ENCODE peak calls at places on chromosomes 5 and 9, in four cellular contexts. Q, C, A and U are unnamed samples.

GRCh38 chr9:80059979-80060378 is 488.2 kb downstream of the TLE4 start:
- DNase-seq in A (no peak), Q (no peak), C (no peak), U (no peak)

GRCh38 chr9:71326360-71326759 is 204.9 kb upstream of the TRPM3 start:
- DNase-seq in C (no peak), A (no peak), Q (no peak), U (no peak)

GRCh38 chr5:137146402-137146889 is 352.7 kb downstream of the SPOCK1 start:
- DNase-seq in C (no peak), A (no peak), Q (peak; percentile 8), U (peak; percentile 80)

GRCh38 chr9:61671276-61671973 is 481.6 kb downstream of the SPATA31A7 start:
- DNase-seq in Q (no peak), C (no peak), A (no peak), U (no peak)

GRCh38 chr5:177610131-177610769 is 10.3 kb downstream of the B4GALT7 start:
- DNase-seq in A (no peak), Q (no peak), C (no peak), U (no peak)

GRCh38 chr9:69949396-69949795 is 94.3 kb upstream of the MAMDC2 start:
- DNase-seq in C (no peak), A (no peak), Q (no peak), U (no peak)

GRCh38 chr9:97722331-97722730 is 25.2 kb upstream of the XPA start:
- DNase-seq in A (no peak), Q (no peak), C (no peak), U (no peak)

GRCh38 chr5:67548520-67549262 is 352.1 kb upstream of the CD180 start:
- DNase-seq in Q (no peak), A (no peak), C (peak; percentile 1), U (no peak)

GRCh38 chr9:34579097-34579818 is 10.3 kb downstream of the CNTFR start:
- DNase-seq in A (no peak), Q (no peak), C (no peak), U (no peak)

GRCh38 chr5:2910401-2911175 is 159.1 kb upstream of the IRX2 start:
- DNase-seq in A (no peak), C (no peak), Q (no peak), U (no peak)

GRCh38 chr5:157236423-157236822 is 29.5 kb upstream of the CYFIP2 start:
- DNase-seq in A (no peak), C (no peak), Q (no peak), U (no peak)

DNA sequence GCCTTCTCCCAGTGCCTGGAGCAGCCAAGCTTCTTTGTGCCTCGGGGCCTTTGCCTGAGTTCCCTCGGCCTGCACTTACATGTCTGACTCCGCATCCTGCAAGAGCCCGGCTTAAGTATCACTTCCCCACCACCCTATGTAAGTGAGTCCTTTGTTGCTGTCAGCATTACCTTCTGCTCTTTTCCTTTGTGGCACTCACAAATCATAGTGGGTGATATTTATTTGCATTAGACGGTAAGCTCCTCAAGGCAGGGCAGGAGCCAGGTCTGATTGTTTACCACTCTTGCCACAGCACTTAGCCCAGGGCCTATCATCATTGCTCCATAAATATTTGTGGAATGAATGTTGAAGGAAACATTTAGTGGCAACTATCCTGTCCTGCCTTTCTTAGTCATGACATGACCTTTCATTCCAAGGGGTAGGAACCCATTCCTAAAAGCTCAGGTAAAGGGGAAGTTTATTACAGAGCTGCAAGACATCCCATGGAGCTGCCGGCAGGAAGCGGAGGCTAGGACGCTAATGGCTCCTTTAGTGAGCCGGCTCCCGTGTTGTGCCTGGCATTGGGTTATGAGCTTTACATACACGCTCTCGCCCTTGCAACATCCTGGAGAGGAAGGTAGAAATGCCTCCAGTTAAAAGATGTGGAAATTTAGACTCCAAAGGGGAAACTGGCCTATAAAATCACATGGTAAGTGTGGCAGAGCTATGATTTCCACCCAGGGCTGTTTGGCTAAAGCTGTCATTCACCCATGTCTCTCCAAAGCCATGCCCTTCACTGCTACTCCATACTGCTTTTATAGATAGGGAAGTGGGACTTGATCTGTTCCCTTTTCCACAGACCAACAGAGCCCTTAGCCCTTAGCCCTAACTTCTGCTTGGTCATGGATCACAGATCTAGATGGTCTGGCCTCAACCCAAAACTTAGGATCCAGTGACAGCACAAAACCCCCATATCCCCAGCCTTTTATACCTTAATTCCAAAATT is 5.0 kb downstream of the GM2A start:
- DNase-seq in A (no peak), Q (no peak), C (no peak), U (peak; percentile 33)
- TF ChIP-seq TCF7L2 in A (no peak), Q (no peak), C (no peak), U (no peak)

GRCh38 chr5:158466196-158466595 is 607.3 kb upstream of the CLINT1 start:
- DNase-seq in A (no peak), C (no peak), Q (no peak), U (no peak)

GRCh38 chr5:158465379-158465972 is 606.5 kb upstream of the CLINT1 start:
- DNase-seq in A (no peak), Q (no peak), C (no peak), U (no peak)

GRCh38 chr5:158463188-158463587 is 604.2 kb upstream of the CLINT1 start:
- DNase-seq in Q (no peak), A (no peak), C (no peak), U (no peak)

GRCh38 chr5:158463971-158464370 is 605.0 kb upstream of the CLINT1 start:
- DNase-seq in C (peak; percentile 39), A (no peak), Q (no peak), U (no peak)

GRCh38 chr5:158464383-158464782 is 605.4 kb upstream of the CLINT1 start:
- DNase-seq in Q (no peak), C (no peak), A (no peak), U (no peak)
- TF ChIP-seq TCF7L2 in Q (no peak), C (no peak), A (no peak), U (no peak)

DNA sequence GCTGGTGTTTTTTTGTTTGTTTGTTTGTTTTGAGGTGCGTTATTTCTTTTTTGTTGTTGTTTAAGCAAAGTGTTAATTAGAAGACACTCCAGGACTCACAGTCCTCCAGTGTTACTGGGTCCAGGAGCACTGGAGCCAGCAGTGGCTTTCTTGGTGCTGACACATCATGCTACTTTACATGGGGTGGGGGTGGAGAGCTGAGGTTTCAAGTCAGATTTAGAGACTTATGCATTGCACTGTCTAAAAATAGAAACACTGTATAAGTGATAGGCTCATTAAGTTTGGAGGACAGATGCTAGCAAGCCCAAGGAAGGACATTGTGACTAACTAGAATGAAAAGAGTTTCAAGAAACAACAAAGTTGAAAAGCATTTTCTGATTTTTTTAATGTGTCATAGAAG is 2209.2 kb downstream of the MAT2B start:
- DNase-seq in A (no peak), C (no peak), Q (no peak), U (no peak)
- TF ChIP-seq TCF7L2 in A (no peak), C (no peak), Q (no peak), U (no peak)

DNA sequence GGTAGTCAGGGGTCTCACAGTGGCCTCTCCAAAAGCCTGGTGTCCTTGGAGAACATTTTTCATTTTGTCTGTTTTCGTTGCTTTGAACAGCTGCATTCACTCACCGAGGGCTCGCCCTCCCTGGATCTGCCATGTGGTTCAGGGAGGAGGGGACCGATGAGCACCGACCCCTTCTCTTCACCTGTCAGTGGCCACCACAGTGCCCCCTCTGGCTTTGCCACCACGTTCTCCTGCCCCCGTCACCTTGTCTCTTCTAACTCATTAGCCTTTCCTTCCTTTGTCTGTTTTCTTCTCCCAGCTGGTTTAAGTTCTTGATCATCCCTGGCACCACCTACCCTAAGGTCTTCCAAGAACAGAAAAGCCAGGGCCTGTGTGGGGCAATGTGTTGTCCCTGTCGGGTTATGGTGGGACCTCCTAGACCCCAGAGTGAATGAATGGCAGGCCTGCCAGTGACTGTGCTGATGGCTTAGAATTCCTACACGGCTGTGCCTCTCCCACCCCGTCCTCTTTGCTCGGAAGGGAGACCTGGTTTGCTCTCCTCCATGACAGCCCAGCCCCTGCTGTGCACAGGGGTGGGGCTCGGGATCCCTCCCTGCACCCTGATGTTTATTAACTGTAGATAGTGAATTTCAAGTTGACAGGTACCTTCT is 90.0 kb downstream of the ANKRD33B start:
- DNase-seq in Q (no peak), A (no peak), C (no peak), U (no peak)
- TF ChIP-seq TCF7L2 in Q (no peak), A (no peak), C (no peak), U (no peak)

GRCh38 chr5:78778538-78778937 is 130.0 kb upstream of the LHFPL2 start:
- DNase-seq in Q (no peak), C (no peak), A (no peak), U (no peak)
- TF ChIP-seq TCF7L2 in Q (no peak), C (no peak), A (no peak), U (no peak)

DNA sequence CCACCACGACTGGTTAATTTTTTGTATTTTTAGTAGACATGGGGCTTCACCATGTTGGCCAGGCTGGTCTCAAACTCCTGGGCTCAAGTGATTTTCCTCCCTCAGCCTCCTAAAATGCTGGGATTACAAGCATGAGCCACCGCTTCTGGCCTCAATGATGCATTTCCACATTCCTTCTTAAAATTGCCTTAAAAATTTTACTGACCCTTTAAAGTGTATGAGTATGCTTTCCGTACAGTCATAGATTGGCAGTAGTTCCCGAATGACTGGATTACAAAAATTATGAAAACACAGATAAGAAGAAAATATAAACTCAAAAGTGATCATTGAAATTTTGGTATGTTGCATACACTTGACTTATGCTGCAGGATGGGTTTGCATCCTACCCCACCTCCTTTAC is 27.0 kb downstream of the ANKRD55 start:
- DNase-seq in A (no peak), Q (no peak), C (no peak), U (no peak)
- TF ChIP-seq TCF7L2 in A (no peak), Q (no peak), C (no peak), U (no peak)

GRCh38 chr9:108626743-108627142 is 229.0 kb downstream of the ACTL7B start:
- DNase-seq in C (no peak), A (peak; percentile 12), Q (no peak), U (no peak)
- TF ChIP-seq TCF7L2 in C (no peak), A (no peak), Q (no peak), U (no peak)

GRCh38 chr5:87129051-87129450 is 138.6 kb upstream of the RASA1 start:
- DNase-seq in C (no peak), A (no peak), Q (no peak), U (no peak)

GRCh38 chr5:87126869-87127268 is 140.8 kb upstream of the RASA1 start:
- DNase-seq in A (no peak), C (no peak), Q (no peak), U (no peak)

GRCh38 chr5:87127426-87127825 is 140.3 kb upstream of the RASA1 start:
- DNase-seq in C (no peak), Q (no peak), A (no peak), U (no peak)

GRCh38 chr5:87125796-87126195 is 141.9 kb upstream of the RASA1 start:
- DNase-seq in Q (no peak), A (no peak), C (no peak), U (no peak)

GRCh38 chr5:87127956-87128687 is 139.6 kb upstream of the RASA1 start:
- DNase-seq in C (no peak), A (no peak), Q (no peak), U (no peak)
- TF ChIP-seq TCF7L2 in C (no peak), A (no peak), Q (no peak), U (no peak)